ENCODE peak calls at places on chromosomes 2 and 18, in five cellular contexts. H is AG04450, F is Calu3, B is B cell, Q is mucosa of descending colon. O is an unnamed sample.

GRCh38 chr2:156435392-156435724 is 821 bp upstream of the GPD2 start:
- DNase-seq in F (no peak), Q (no peak), B (no peak), H (no peak), O (no peak)

GRCh38 chr2:165572155-165572554 is 102.7 kb downstream of the CSRNP3 start:
- DNase-seq in Q (peak; percentile 24), F (no peak), H (no peak), B (no peak), O (no peak)

GRCh38 chr2:39099820-39100728 is 20.8 kb downstream of the SOS1 start:
- DNase-seq in H (no peak), F (no peak), B (no peak), Q (no peak), O (peak; percentile 77)

GRCh38 chr2:9004338-9005204 is 1.1 kb upstream of the MBOAT2 start:
- DNase-seq in B (no peak), H (no peak), Q (no peak), F (no peak), O (peak; percentile 99)

GRCh38 chr2:218138047-218138446 is 12.2 kb downstream of the CXCR2 start:
- DNase-seq in H (no peak), F (no peak), B (no peak), Q (no peak), O (peak; percentile 42)

GRCh38 chr2:50344509-50345106 is 687.3 kb downstream of the NRXN1 start:
- DNase-seq in F (no peak), H (no peak), B (no peak), Q (no peak), O (no peak)

GRCh38 chr2:44680983-44681481 is 260.5 kb upstream of the SIX3 start:
- DNase-seq in Q (no peak), B (no peak), F (no peak), H (no peak), O (no peak)

GRCh38 chr2:240433973-240434727 is 1.3 kb upstream of the GPC1 start:
- DNase-seq in Q (no peak), B (no peak), H (peak; percentile 81), F (peak; percentile 70), O (peak; percentile 97)

GRCh38 chr2:213545964-213546363 is 261.7 kb downstream of the SPAG16 start:
- DNase-seq in F (no peak), Q (no peak), B (no peak), H (no peak), O (no peak)

GRCh38 chr18:46821856-46822711 is 65.2 kb upstream of the ST8SIA5 start:
- DNase-seq in B (no peak), F (no peak), H (no peak), Q (no peak), O (no peak)

GRCh38 chr2:232315923-232316299 is 62.6 kb upstream of the ALPP start:
- DNase-seq in B (no peak), Q (no peak), F (no peak), H (no peak), O (peak; percentile 23)

GRCh38 chr2:133777607-133778006 is 209.3 kb upstream of the NCKAP5 start:
- DNase-seq in F (peak; percentile 55), H (no peak), B (no peak), Q (no peak), O (peak; percentile 54)

GRCh38 chr2:196166876-196167275 is 4.5 kb downstream of the STK17B start:
- DNase-seq in F (no peak), H (peak; percentile 51), Q (no peak), B (no peak), O (peak; percentile 52)

GRCh38 chr2:239310401-239311061 is 90.3 kb downstream of the HDAC4 start:
- DNase-seq in F (no peak), Q (peak; percentile 1), H (no peak), B (no peak), O (no peak)

GRCh38 chr2:99154643-99155536 is at the start of the genes LIPT1 and TSGA10:
- DNase-seq in F (peak; percentile 92), H (peak; percentile 73), B (peak; percentile 96), Q (peak; percentile 93), O (peak; percentile 76)

GRCh38 chr2:223889133-223889769 is 51.9 kb upstream of the AP1S3 start:
- DNase-seq in B (no peak), F (no peak), Q (no peak), H (no peak), O (no peak)

GRCh38 chr2:143629344-143629743 is 500.1 kb downstream of the ARHGAP15 start:
- DNase-seq in F (no peak), Q (no peak), B (no peak), H (no peak), O (no peak)

GRCh38 chr2:181106789-181107418 is 126.5 kb downstream of the UBE2E3 start:
- DNase-seq in F (no peak), B (no peak), H (peak; percentile 68), Q (no peak), O (peak; percentile 83)

GRCh38 chr2:233976087-233976486 is 58.9 kb downstream of the TRPM8 start:
- DNase-seq in B (no peak), H (no peak), F (no peak), Q (no peak), O (no peak)

GRCh38 chr2:121368841-121369240 is 83.8 kb upstream of the TFCP2L1 start:
- DNase-seq in F (no peak), B (no peak), H (no peak), Q (no peak), O (no peak)

GRCh38 chr2:36859366-36859792 is 107.0 kb downstream of the STRN start:
- DNase-seq in F (no peak), H (no peak), B (no peak), Q (no peak), O (no peak)

GRCh38 chr2:217800433-217801114 is 202.2 kb downstream of the TNS1 start:
- DNase-seq in H (no peak), F (no peak), Q (no peak), B (no peak), O (no peak)

GRCh38 chr2:196123679-196124373 is 47.6 kb downstream of the STK17B start:
- DNase-seq in B (no peak), F (no peak), Q (no peak), H (no peak), O (peak; percentile 28)

GRCh38 chr2:19337742-19338141 is 20.7 kb downstream of the OSR1 start:
- DNase-seq in B (no peak), F (no peak), Q (no peak), H (no peak), O (no peak)

GRCh38 chr2:217685255-217685605 is 317.6 kb downstream of the TNS1 start:
- DNase-seq in F (peak; percentile 85), Q (peak; percentile 30), B (no peak), H (peak; percentile 79), O (peak; percentile 74)

GRCh38 chr2:162111958-162112850 is 38.2 kb upstream of the DPP4 start:
- DNase-seq in Q (no peak), H (no peak), F (no peak), B (no peak), O (peak; percentile 72)

GRCh38 chr18:57404345-57404744 is 30.8 kb upstream of the ONECUT2 start:
- DNase-seq in F (no peak), B (no peak), Q (no peak), H (no peak), O (no peak)

GRCh38 chr2:168160897-168161296 is 86.5 kb downstream of the STK39 start:
- DNase-seq in H (no peak), Q (no peak), B (no peak), F (no peak), O (no peak)

GRCh38 chr18:13889661-13890060 is 25.7 kb downstream of the MC2R start:
- DNase-seq in B (no peak), H (no peak), F (no peak), Q (no peak), O (no peak)

GRCh38 chr2:128681351-128681906 is 362.8 kb upstream of the HS6ST1 start:
- DNase-seq in H (no peak), Q (no peak), F (no peak), B (no peak), O (no peak)

GRCh38 chr2:178074123-178075005 is 1.8 kb upstream of the PDE11A start:
- DNase-seq in F (no peak), Q (no peak), H (no peak), B (no peak), O (no peak)

GRCh38 chr2:54708584-54709340 is 14.7 kb upstream of the EML6 start:
- DNase-seq in F (peak; percentile 54), H (no peak), B (peak; percentile 50), Q (peak; percentile 68), O (peak; percentile 20)

GRCh38 chr18:69727912-69728572 is 219.6 kb downstream of the CD226 start:
- DNase-seq in B (no peak), Q (no peak), H (no peak), F (no peak), O (no peak)

GRCh38 chr18:61893304-61893970 is 630 bp upstream of the RNF152 start:
- DNase-seq in Q (peak; percentile 72), F (peak; percentile 64), B (peak; percentile 16), H (no peak), O (no peak)
- TF ChIP-seq CTCF in Q (no peak), F (no peak), B (no peak), H (no peak), O (peak; percentile 38)

DNA sequence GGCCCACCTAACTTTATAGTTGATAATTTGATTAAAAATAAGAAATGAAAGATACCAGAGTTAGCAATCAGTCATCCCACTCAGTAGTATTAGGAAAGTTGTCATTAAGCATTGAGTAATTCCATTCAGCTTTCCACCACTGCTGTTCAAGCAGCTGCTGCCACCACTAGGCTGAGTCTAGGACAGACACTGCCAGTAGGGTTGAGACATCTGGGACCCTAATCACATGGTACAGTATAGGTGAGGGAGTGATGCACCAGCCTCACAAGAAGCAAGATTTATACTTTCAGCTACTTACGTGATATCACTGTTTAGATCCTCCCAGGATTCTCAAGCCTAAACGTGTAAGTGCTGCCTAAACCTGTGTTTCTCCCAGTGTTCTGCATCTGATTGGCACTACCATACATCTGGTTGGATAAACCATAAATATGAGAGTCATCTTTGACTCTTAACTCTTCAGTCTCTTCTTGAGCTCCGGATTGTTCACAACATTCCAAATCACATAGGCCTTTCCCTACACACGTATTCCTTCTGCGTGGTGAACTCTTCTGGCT is 3.2 kb downstream of the UBXN4 start:
- DNase-seq in Q (no peak), B (peak; percentile 23), H (no peak), F (peak; percentile 25), O (peak; percentile 97)
- TF ChIP-seq CTCF in Q (no peak), B (no peak), H (no peak), F (no peak), O (peak; percentile 77)

GRCh38 chr2:222483513-222484039 is 59.2 kb downstream of the SGPP2 start:
- DNase-seq in H (no peak), F (peak; percentile 16), Q (peak; percentile 54), B (peak; percentile 2), O (no peak)
- TF ChIP-seq CTCF in H (no peak), F (no peak), Q (no peak), B (no peak), O (peak; percentile 26)

GRCh38 chr2:137133231-137133630 is 367.9 kb downstream of the THSD7B start:
- DNase-seq in Q (no peak), H (no peak), F (no peak), B (no peak), O (no peak)

GRCh38 chr2:137138263-137138662 is 372.9 kb downstream of the THSD7B start:
- DNase-seq in F (no peak), H (no peak), B (no peak), Q (no peak), O (no peak)
- TF ChIP-seq CTCF in F (no peak), H (no peak), B (no peak), Q (no peak), O (no peak)

O was measured in foreskin keratinocyte.